ENCODE peak calls at places on chromosome 10, in ten cellular contexts. One of them, this sample, is unnamed.

GRCh38 chr10:131213651-131214505 is 97.6 kb downstream of the TCERG1L start:
- DNase-seq in cardiac fibroblast: no peak
- DNase-seq in cardiac muscle cell: no peak
- DNase-seq in nephron progenitor cell: no peak
- DNase-seq in upper lobe of left lung: peak
- DNase-seq in psoas muscle: peak
- DNase-seq in fibroblast of lung: no peak
- DNase-seq in GM06990: no peak
- DNase-seq in ovary: no peak
- DNase-seq in glutamatergic neuron: no peak
- DNase-seq in this sample: no peak

GRCh38 chr10:3482200-3482993 is 302.6 kb downstream of the KLF6 start:
- DNase-seq in cardiac fibroblast: peak
- DNase-seq in cardiac muscle cell: peak
- DNase-seq in nephron progenitor cell: peak
- DNase-seq in upper lobe of left lung: peak
- DNase-seq in psoas muscle: peak
- DNase-seq in fibroblast of lung: peak
- DNase-seq in GM06990: no peak
- DNase-seq in ovary: peak
- DNase-seq in glutamatergic neuron: no peak
- DNase-seq in this sample: peak

GRCh38 chr10:1047937-1048336 is 982 bp downstream of the IDI1 start:
- DNase-seq in cardiac fibroblast: no peak
- DNase-seq in cardiac muscle cell: no peak
- DNase-seq in nephron progenitor cell: peak
- DNase-seq in upper lobe of left lung: peak
- DNase-seq in psoas muscle: no peak
- DNase-seq in fibroblast of lung: no peak
- DNase-seq in GM06990: no peak
- DNase-seq in ovary: no peak
- DNase-seq in glutamatergic neuron: peak
- DNase-seq in this sample: no peak

GRCh38 chr10:103707956-103708626 is 147.3 kb downstream of the SH3PXD2A start:
- DNase-seq in cardiac fibroblast: no peak
- DNase-seq in cardiac muscle cell: no peak
- DNase-seq in nephron progenitor cell: no peak
- DNase-seq in upper lobe of left lung: no peak
- DNase-seq in psoas muscle: no peak
- DNase-seq in fibroblast of lung: no peak
- DNase-seq in GM06990: no peak
- DNase-seq in ovary: no peak
- DNase-seq in glutamatergic neuron: no peak
- DNase-seq in this sample: no peak

GRCh38 chr10:4638116-4638515 is 187.9 kb upstream of the AKR1E2 start:
- DNase-seq in cardiac fibroblast: no peak
- DNase-seq in cardiac muscle cell: no peak
- DNase-seq in nephron progenitor cell: no peak
- DNase-seq in upper lobe of left lung: no peak
- DNase-seq in psoas muscle: no peak
- DNase-seq in fibroblast of lung: no peak
- DNase-seq in GM06990: no peak
- DNase-seq in ovary: no peak
- DNase-seq in glutamatergic neuron: no peak
- DNase-seq in this sample: no peak

GRCh38 chr10:99391346-99391745 is 39.1 kb downstream of the GOT1 start:
- DNase-seq in cardiac fibroblast: no peak
- DNase-seq in cardiac muscle cell: no peak
- DNase-seq in nephron progenitor cell: no peak
- DNase-seq in upper lobe of left lung: no peak
- DNase-seq in psoas muscle: no peak
- DNase-seq in fibroblast of lung: no peak
- DNase-seq in GM06990: no peak
- DNase-seq in ovary: no peak
- DNase-seq in glutamatergic neuron: no peak
- DNase-seq in this sample: no peak

GRCh38 chr10:17326377-17326776 is 98.3 kb downstream of the VIM start:
- DNase-seq in cardiac fibroblast: no peak
- DNase-seq in cardiac muscle cell: no peak
- DNase-seq in nephron progenitor cell: no peak
- DNase-seq in upper lobe of left lung: no peak
- DNase-seq in psoas muscle: no peak
- DNase-seq in fibroblast of lung: no peak
- DNase-seq in GM06990: no peak
- DNase-seq in ovary: no peak
- DNase-seq in glutamatergic neuron: no peak
- DNase-seq in this sample: no peak

GRCh38 chr10:98295401-98295811 is 27.4 kb upstream of the LOXL4 start:
- DNase-seq in cardiac fibroblast: no peak
- DNase-seq in cardiac muscle cell: no peak
- DNase-seq in nephron progenitor cell: no peak
- DNase-seq in upper lobe of left lung: no peak
- DNase-seq in psoas muscle: no peak
- DNase-seq in fibroblast of lung: no peak
- DNase-seq in GM06990: no peak
- DNase-seq in ovary: no peak
- DNase-seq in glutamatergic neuron: no peak
- DNase-seq in this sample: no peak

GRCh38 chr10:38102889-38103288 is 8.8 kb downstream of the ZNF37A start:
- DNase-seq in cardiac fibroblast: no peak
- DNase-seq in cardiac muscle cell: no peak
- DNase-seq in nephron progenitor cell: no peak
- DNase-seq in upper lobe of left lung: no peak
- DNase-seq in psoas muscle: no peak
- DNase-seq in fibroblast of lung: no peak
- DNase-seq in GM06990: no peak
- DNase-seq in ovary: no peak
- DNase-seq in glutamatergic neuron: no peak
- DNase-seq in this sample: no peak

GRCh38 chr10:11642558-11642957 is 31.1 kb upstream of the USP6NL start:
- DNase-seq in cardiac fibroblast: peak
- DNase-seq in cardiac muscle cell: no peak
- DNase-seq in nephron progenitor cell: no peak
- DNase-seq in upper lobe of left lung: no peak
- DNase-seq in psoas muscle: no peak
- DNase-seq in fibroblast of lung: no peak
- DNase-seq in GM06990: no peak
- DNase-seq in ovary: no peak
- DNase-seq in glutamatergic neuron: no peak
- DNase-seq in this sample: no peak

DNA sequence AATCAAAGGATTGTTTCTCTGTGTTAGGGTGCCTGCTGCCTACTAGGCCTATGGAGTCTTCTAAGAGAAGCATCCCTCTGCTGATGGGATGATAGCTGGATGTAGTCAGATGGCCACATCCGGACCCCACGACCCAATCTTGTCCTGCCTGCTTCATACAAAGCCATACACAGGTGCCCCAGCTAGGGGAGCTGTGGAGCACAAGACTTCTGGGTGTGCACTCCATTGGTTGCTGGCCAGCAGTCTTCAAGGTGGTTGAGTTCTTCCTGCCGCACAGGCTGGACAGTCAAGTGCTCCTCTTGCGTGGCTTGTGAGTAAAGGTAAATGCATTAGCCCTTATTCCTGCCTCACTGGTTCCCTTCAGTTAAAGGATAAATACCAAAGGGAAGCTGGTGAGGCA is 120.2 kb downstream of the TEX36 start:
- DNase-seq in cardiac fibroblast: no peak
- DNase-seq in cardiac muscle cell: no peak
- DNase-seq in nephron progenitor cell: no peak
- DNase-seq in upper lobe of left lung: no peak
- DNase-seq in psoas muscle: no peak
- DNase-seq in fibroblast of lung: no peak
- DNase-seq in GM06990: no peak
- DNase-seq in ovary: no peak
- DNase-seq in glutamatergic neuron: no peak
- DNase-seq in this sample: no peak
- TF ChIP-seq CTCF in cardiac fibroblast: no peak
- TF ChIP-seq CTCF in cardiac muscle cell: no peak
- TF ChIP-seq CTCF in nephron progenitor cell: no peak
- TF ChIP-seq CTCF in upper lobe of left lung: no peak
- TF ChIP-seq CTCF in psoas muscle: no peak
- TF ChIP-seq CTCF in fibroblast of lung: no peak
- TF ChIP-seq CTCF in GM06990: no peak
- TF ChIP-seq CTCF in ovary: no peak
- TF ChIP-seq CTCF in glutamatergic neuron: no peak
- TF ChIP-seq CTCF in this sample: no peak

DNA sequence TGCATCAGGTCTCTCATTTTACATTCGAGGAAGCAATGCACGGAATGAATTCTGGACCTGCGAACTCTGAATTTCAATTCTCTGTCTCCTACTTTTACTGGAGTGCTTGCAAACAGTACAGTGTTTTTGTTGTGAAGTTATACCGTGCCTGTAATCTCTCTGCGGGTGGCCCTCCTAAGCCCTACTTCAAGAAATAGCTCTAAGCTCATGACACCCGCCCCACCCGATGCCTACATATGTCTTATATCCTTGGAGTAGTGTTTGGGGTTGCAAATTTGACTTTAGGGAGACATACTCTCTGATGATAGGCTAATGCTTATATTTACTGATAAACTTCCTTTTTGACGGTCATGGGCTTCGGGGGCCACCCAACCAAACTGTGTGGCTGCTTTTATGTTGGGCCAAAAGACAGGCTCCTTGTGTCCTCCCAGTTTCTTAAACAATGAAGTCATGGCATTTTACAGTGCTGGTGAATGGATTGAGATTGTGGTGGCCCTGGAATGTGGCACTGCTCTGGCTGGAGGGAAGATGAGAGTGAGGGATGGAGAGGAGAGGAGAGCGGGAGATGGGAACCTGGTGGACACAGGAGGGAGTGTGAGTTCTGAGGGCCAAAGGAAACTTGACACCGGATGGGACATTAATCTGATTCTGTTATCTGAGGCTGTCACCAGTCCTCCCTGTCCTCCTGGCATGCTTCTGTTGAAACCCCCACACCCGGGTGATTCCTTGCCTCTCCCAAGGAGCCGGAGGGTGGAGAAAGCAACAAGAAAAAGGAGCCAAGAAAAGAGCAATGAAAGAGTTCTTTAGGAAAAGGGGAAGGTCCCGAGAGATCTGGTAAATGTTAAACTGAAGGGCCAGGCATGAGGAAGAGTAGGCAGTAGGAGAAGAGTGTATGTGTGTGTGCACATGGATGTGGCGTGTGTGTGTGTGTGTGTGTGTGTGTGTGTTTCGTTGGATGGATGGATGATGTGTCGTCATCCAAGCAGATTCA is 113.2 kb downstream of the TCF7L2 start:
- DNase-seq in cardiac fibroblast: no peak
- DNase-seq in cardiac muscle cell: peak
- DNase-seq in nephron progenitor cell: peak
- DNase-seq in upper lobe of left lung: no peak
- DNase-seq in psoas muscle: no peak
- DNase-seq in fibroblast of lung: no peak
- DNase-seq in GM06990: no peak
- DNase-seq in ovary: no peak
- DNase-seq in glutamatergic neuron: no peak
- DNase-seq in this sample: no peak
- TF ChIP-seq CTCF in cardiac fibroblast: no peak
- TF ChIP-seq CTCF in cardiac muscle cell: no peak
- TF ChIP-seq CTCF in nephron progenitor cell: peak
- TF ChIP-seq CTCF in upper lobe of left lung: no peak
- TF ChIP-seq CTCF in psoas muscle: no peak
- TF ChIP-seq CTCF in fibroblast of lung: no peak
- TF ChIP-seq CTCF in GM06990: no peak
- TF ChIP-seq CTCF in ovary: no peak
- TF ChIP-seq CTCF in glutamatergic neuron: no peak
- TF ChIP-seq CTCF in this sample: no peak

DNA sequence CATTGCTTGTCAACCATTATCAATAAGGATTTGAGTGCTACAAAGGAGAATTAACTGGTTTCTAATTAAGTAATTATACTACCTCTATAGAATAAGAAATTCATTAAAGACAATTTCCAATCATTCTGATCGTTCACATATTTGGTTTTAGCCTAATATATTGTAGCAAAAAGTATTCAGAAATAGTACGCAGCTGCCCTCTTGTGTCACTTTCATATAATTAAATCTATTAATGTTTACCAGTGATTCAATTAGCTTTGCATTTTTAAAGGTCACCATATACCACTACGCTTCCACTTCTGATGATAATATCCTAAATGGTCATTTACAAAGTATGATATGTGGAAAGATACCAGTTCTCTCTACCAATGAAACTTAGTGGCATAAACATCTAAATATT is 128.3 kb downstream of the NEBL start:
- DNase-seq in cardiac fibroblast: peak
- DNase-seq in cardiac muscle cell: peak
- DNase-seq in nephron progenitor cell: no peak
- DNase-seq in upper lobe of left lung: no peak
- DNase-seq in psoas muscle: no peak
- DNase-seq in fibroblast of lung: peak
- DNase-seq in GM06990: no peak
- DNase-seq in ovary: no peak
- DNase-seq in glutamatergic neuron: no peak
- DNase-seq in this sample: no peak
- TF ChIP-seq CTCF in cardiac fibroblast: peak
- TF ChIP-seq CTCF in cardiac muscle cell: peak
- TF ChIP-seq CTCF in nephron progenitor cell: peak
- TF ChIP-seq CTCF in upper lobe of left lung: peak
- TF ChIP-seq CTCF in psoas muscle: peak
- TF ChIP-seq CTCF in fibroblast of lung: peak
- TF ChIP-seq CTCF in GM06990: no peak
- TF ChIP-seq CTCF in ovary: no peak
- TF ChIP-seq CTCF in glutamatergic neuron: peak
- TF ChIP-seq CTCF in this sample: peak

GRCh38 chr10:126094537-126094936 is 198.2 kb downstream of the FANK1 start:
- DNase-seq in cardiac fibroblast: no peak
- DNase-seq in cardiac muscle cell: no peak
- DNase-seq in nephron progenitor cell: no peak
- DNase-seq in upper lobe of left lung: no peak
- DNase-seq in psoas muscle: no peak
- DNase-seq in fibroblast of lung: no peak
- DNase-seq in GM06990: no peak
- DNase-seq in ovary: no peak
- DNase-seq in glutamatergic neuron: no peak
- DNase-seq in this sample: no peak

GRCh38 chr10:126092806-126093205 is 196.4 kb downstream of the FANK1 start:
- DNase-seq in cardiac fibroblast: peak
- DNase-seq in cardiac muscle cell: no peak
- DNase-seq in nephron progenitor cell: no peak
- DNase-seq in upper lobe of left lung: no peak
- DNase-seq in psoas muscle: no peak
- DNase-seq in fibroblast of lung: no peak
- DNase-seq in GM06990: no peak
- DNase-seq in ovary: no peak
- DNase-seq in glutamatergic neuron: no peak
- DNase-seq in this sample: no peak

GRCh38 chr10:126098216-126098561 is 201.8 kb downstream of the FANK1 start:
- DNase-seq in cardiac fibroblast: no peak
- DNase-seq in cardiac muscle cell: no peak
- DNase-seq in nephron progenitor cell: no peak
- DNase-seq in upper lobe of left lung: no peak
- DNase-seq in psoas muscle: no peak
- DNase-seq in fibroblast of lung: no peak
- DNase-seq in GM06990: no peak
- DNase-seq in ovary: no peak
- DNase-seq in glutamatergic neuron: no peak
- DNase-seq in this sample: no peak

GRCh38 chr10:126101744-126102143 is 205.4 kb downstream of the FANK1 start:
- DNase-seq in cardiac fibroblast: no peak
- DNase-seq in cardiac muscle cell: no peak
- DNase-seq in nephron progenitor cell: no peak
- DNase-seq in upper lobe of left lung: no peak
- DNase-seq in psoas muscle: no peak
- DNase-seq in fibroblast of lung: no peak
- DNase-seq in GM06990: no peak
- DNase-seq in ovary: no peak
- DNase-seq in glutamatergic neuron: no peak
- DNase-seq in this sample: no peak

GRCh38 chr10:126097558-126098215 is 201.3 kb downstream of the FANK1 start:
- DNase-seq in cardiac fibroblast: no peak
- DNase-seq in cardiac muscle cell: no peak
- DNase-seq in nephron progenitor cell: no peak
- DNase-seq in upper lobe of left lung: no peak
- DNase-seq in psoas muscle: no peak
- DNase-seq in fibroblast of lung: no peak
- DNase-seq in GM06990: no peak
- DNase-seq in ovary: no peak
- DNase-seq in glutamatergic neuron: no peak
- DNase-seq in this sample: no peak
- TF ChIP-seq CTCF in cardiac fibroblast: no peak
- TF ChIP-seq CTCF in cardiac muscle cell: peak
- TF ChIP-seq CTCF in nephron progenitor cell: no peak
- TF ChIP-seq CTCF in upper lobe of left lung: no peak
- TF ChIP-seq CTCF in psoas muscle: no peak
- TF ChIP-seq CTCF in fibroblast of lung: no peak
- TF ChIP-seq CTCF in GM06990: peak
- TF ChIP-seq CTCF in ovary: no peak
- TF ChIP-seq CTCF in glutamatergic neuron: no peak
- TF ChIP-seq CTCF in this sample: no peak

This sample was measured in gastrocnemius medialis.